ENCODE peak calls at places on chromosomes 7 and 10, in ten cellular contexts. Q, B, X, J, E, G, R, Y, I and F are unnamed samples.

GRCh38 chr10:24556746-24557742 is 166.6 kb downstream of the ARHGAP21 start:
- DNase-seq in Q (peak), B (peak), X (peak), J (peak), E (peak), G (peak), R (no peak), Y (no peak), I (peak), F (peak)

GRCh38 chr10:43036581-43037428 is 40.1 kb upstream of the RET start:
- DNase-seq in Q (no peak), B (no peak), X (no peak), J (no peak), E (no peak), G (no peak), R (no peak), Y (no peak), I (no peak), F (no peak)

GRCh38 chr7:74092321-74092963 is 8.8 kb downstream of the LIMK1 start:
- DNase-seq in Q (no peak), B (no peak), X (no peak), J (peak), E (no peak), G (no peak), R (no peak), Y (no peak), I (no peak), F (no peak)

GRCh38 chr10:118692911-118693310 is 61.9 kb downstream of the CACUL1 start:
- DNase-seq in Q (peak), B (peak), X (no peak), J (no peak), E (peak), G (peak), R (no peak), Y (no peak), I (peak), F (peak)

GRCh38 chr10:123645016-123645415 is 21.1 kb upstream of the GPR26 start:
- DNase-seq in Q (no peak), B (no peak), X (no peak), J (no peak), E (no peak), G (no peak), R (no peak), Y (no peak), I (no peak), F (no peak)

GRCh38 chr7:81410471-81411117 is 359.3 kb downstream of the HGF start:
- DNase-seq in Q (no peak), B (no peak), X (no peak), J (no peak), E (peak), G (no peak), R (peak), Y (no peak), I (no peak), F (no peak)

GRCh38 chr10:126723226-126723625 is 52.7 kb upstream of the C10orf90 start:
- DNase-seq in Q (no peak), B (no peak), X (no peak), J (no peak), E (no peak), G (no peak), R (no peak), Y (no peak), I (no peak), F (no peak)

GRCh38 chr10:110566472-110567200 is 859 bp upstream of the SMC3 start:
- DNase-seq in Q (no peak), B (no peak), X (no peak), J (no peak), E (no peak), G (no peak), R (no peak), Y (no peak), I (no peak), F (peak)

GRCh38 chr7:46581276-46581675 is 660.2 kb upstream of the IGFBP3 start:
- DNase-seq in Q (no peak), B (no peak), X (no peak), J (no peak), E (no peak), G (no peak), R (no peak), Y (no peak), I (no peak), F (no peak)

GRCh38 chr10:26215923-26216576 is 524 bp upstream of the GAD2 start:
- DNase-seq in Q (peak), B (peak), X (peak), J (peak), E (peak), G (peak), R (no peak), Y (no peak), I (no peak), F (no peak)

GRCh38 chr10:119190353-119190752 is 11.7 kb upstream of the PRDX3 start:
- DNase-seq in Q (peak), B (peak), X (no peak), J (no peak), E (no peak), G (peak), R (no peak), Y (no peak), I (peak), F (peak)

GRCh38 chr10:79063661-79064490 is 4.9 kb upstream of the ZMIZ1 start:
- DNase-seq in Q (no peak), B (no peak), X (no peak), J (no peak), E (no peak), G (no peak), R (no peak), Y (no peak), I (no peak), F (no peak)

GRCh38 chr10:29140151-29140550 is 148.7 kb upstream of the LYZL1 start:
- DNase-seq in Q (no peak), B (no peak), X (no peak), J (no peak), E (no peak), G (no peak), R (no peak), Y (no peak), I (no peak), F (no peak)

GRCh38 chr10:110775406-110775805 is 96.3 kb upstream of the PDCD4 start:
- DNase-seq in Q (no peak), B (no peak), X (no peak), J (no peak), E (no peak), G (no peak), R (no peak), Y (no peak), I (no peak), F (no peak)

GRCh38 chr7:73970801-73971229 is 57.2 kb upstream of the ELN start:
- DNase-seq in Q (no peak), B (no peak), X (no peak), J (no peak), E (no peak), G (no peak), R (no peak), Y (no peak), I (no peak), F (no peak)

GRCh38 chr10:125140151-125140550 is 20.2 kb downstream of the CTBP2 start:
- DNase-seq in Q (no peak), B (no peak), X (no peak), J (no peak), E (no peak), G (no peak), R (no peak), Y (no peak), I (no peak), F (no peak)

GRCh38 chr10:114704720-114705119 is 46.6 kb upstream of the ABLIM1 start:
- DNase-seq in Q (no peak), B (no peak), X (no peak), J (no peak), E (no peak), G (no peak), R (no peak), Y (no peak), I (no peak), F (no peak)

GRCh38 chr10:61486738-61487396 is 33.7 kb upstream of the TMEM26 start:
- DNase-seq in Q (peak), B (no peak), X (no peak), J (no peak), E (no peak), G (peak), R (no peak), Y (no peak), I (peak), F (no peak)

GRCh38 chr7:21966271-21966670 is 20.6 kb upstream of the CDCA7L start:
- DNase-seq in Q (no peak), B (no peak), X (no peak), J (no peak), E (no peak), G (no peak), R (no peak), Y (no peak), I (no peak), F (no peak)

GRCh38 chr10:10699427-10699826 is 318.2 kb upstream of the CELF2 start:
- DNase-seq in Q (no peak), B (no peak), X (no peak), J (no peak), E (no peak), G (no peak), R (no peak), Y (no peak), I (no peak), F (no peak)

GRCh38 chr10:61692447-61692846 is 29.7 kb downstream of the CABCOCO1 start:
- DNase-seq in Q (no peak), B (no peak), X (no peak), J (no peak), E (no peak), G (no peak), R (no peak), Y (no peak), I (no peak), F (no peak)

GRCh38 chr7:121620206-121620605 is 224.1 kb upstream of the FAM3C start:
- DNase-seq in Q (no peak), B (no peak), X (no peak), J (no peak), E (no peak), G (no peak), R (no peak), Y (no peak), I (no peak), F (no peak)

GRCh38 chr7:101422361-101423195 is 59.9 kb downstream of the COL26A1 start:
- DNase-seq in Q (no peak), B (no peak), X (no peak), J (peak), E (no peak), G (no peak), R (no peak), Y (no peak), I (no peak), F (no peak)

GRCh38 chr10:93746844-93747284 is 10.9 kb upstream of the LGI1 start:
- DNase-seq in Q (peak), B (peak), X (peak), J (no peak), E (peak), G (peak), R (no peak), Y (peak), I (peak), F (peak)

GRCh38 chr10:71761541-71762113 is 11.7 kb downstream of the VSIR start:
- DNase-seq in Q (no peak), B (no peak), X (no peak), J (no peak), E (no peak), G (no peak), R (no peak), Y (no peak), I (no peak), F (no peak)

GRCh38 chr7:158495256-158495655 is 92.4 kb downstream of the PTPRN2 start:
- DNase-seq in Q (no peak), B (no peak), X (no peak), J (no peak), E (no peak), G (no peak), R (no peak), Y (no peak), I (no peak), F (no peak)

GRCh38 chr7:112267944-112268691 is 61.6 kb downstream of the ZNF277 start:
- DNase-seq in Q (no peak), B (no peak), X (no peak), J (no peak), E (no peak), G (no peak), R (no peak), Y (no peak), I (no peak), F (no peak)

GRCh38 chr7:76300210-76300731 is 2.2 kb upstream of the HSPB1 start:
- DNase-seq in Q (peak), B (peak), X (no peak), J (no peak), E (no peak), G (peak), R (no peak), Y (peak), I (peak), F (no peak)

GRCh38 chr10:49734676-49735075 is 27.4 kb downstream of the OGDHL start:
- DNase-seq in Q (no peak), B (no peak), X (no peak), J (no peak), E (no peak), G (no peak), R (no peak), Y (no peak), I (no peak), F (no peak)

GRCh38 chr7:146701166-146701565 is 584.6 kb downstream of the CNTNAP2 start:
- DNase-seq in Q (no peak), B (no peak), X (no peak), J (no peak), E (no peak), G (no peak), R (no peak), Y (no peak), I (no peak), F (no peak)

GRCh38 chr7:108630002-108630401 is 60.3 kb downstream of the DNAJB9 start:
- DNase-seq in Q (peak), B (no peak), X (no peak), J (no peak), E (no peak), G (peak), R (no peak), Y (no peak), I (peak), F (no peak)

GRCh38 chr7:141439776-141440175 is 111.4 kb upstream of the AGK start:
- DNase-seq in Q (no peak), B (no peak), X (no peak), J (no peak), E (no peak), G (no peak), R (no peak), Y (no peak), I (no peak), F (no peak)

GRCh38 chr7:33764752-33765451 is 140.4 kb upstream of the BMPER start:
- DNase-seq in Q (peak), B (no peak), X (no peak), J (no peak), E (no peak), G (peak), R (no peak), Y (no peak), I (peak), F (no peak)

GRCh38 chr7:140039071-140039470 is 23.7 kb downstream of the PARP12 start:
- DNase-seq in Q (no peak), B (no peak), X (peak), J (no peak), E (no peak), G (no peak), R (no peak), Y (no peak), I (no peak), F (no peak)

GRCh38 chr7:108345710-108346336 is 110.4 kb downstream of the NRCAM start:
- DNase-seq in Q (no peak), B (no peak), X (no peak), J (no peak), E (no peak), G (no peak), R (no peak), Y (no peak), I (no peak), F (no peak)

GRCh38 chr10:14405076-14406065 is 74.6 kb upstream of the FRMD4A start:
- DNase-seq in Q (peak), B (peak), X (no peak), J (no peak), E (no peak), G (peak), R (no peak), Y (no peak), I (peak), F (no peak)